ENCODE peak calls at places on chromosomes 7 and 10, in nine cellular contexts. Q is naive thymus-derived CD4-positive, alpha-beta T cell; W is lower lobe of right lung; J is tibial artery; S is SJSA1; U is aorta; M is fibroblast of lung; K is CD4-positive, alpha-beta T cell; Z is AG04450. H is an unnamed sample.

GRCh38 chr7:128733278-128733645 is 5.9 kb upstream of the CALU start:
- DNase-seq in U (no peak), W (no peak), Z (no peak), J (no peak), Q (no peak), S (no peak), K (no peak), M (no peak), H (no peak)

GRCh38 chr10:14549496-14549895 is 218.8 kb upstream of the FRMD4A start:
- DNase-seq in K (no peak), M (peak; percentile 61), S (no peak), Z (no peak), Q (no peak), W (no peak), J (no peak), U (no peak), H (no peak)

GRCh38 chr10:86900955-86901354 is 56.5 kb downstream of the MMRN2 start:
- DNase-seq in S (no peak), W (peak; percentile 62), M (peak; percentile 91), Q (no peak), K (no peak), Z (no peak), J (peak; percentile 60), U (peak; percentile 81), H (peak; percentile 4)

GRCh38 chr7:35754741-35755140 is 46.1 kb upstream of the SEPTIN7 start:
- DNase-seq in W (no peak), S (no peak), J (no peak), Q (no peak), K (no peak), Z (no peak), M (peak; percentile 59), U (no peak), H (no peak)

GRCh38 chr7:123690550-123690949 is 34.9 kb downstream of the LMOD2 start:
- DNase-seq in S (no peak), K (no peak), J (no peak), W (no peak), M (no peak), U (no peak), Q (no peak), Z (no peak), H (no peak)

GRCh38 chr7:21542891-21543527 is at the start of gene DNAH11:
- DNase-seq in M (peak; percentile 35), S (peak; percentile 45), U (peak; percentile 53), Q (no peak), J (no peak), K (no peak), W (peak; percentile 67), Z (no peak), H (peak; percentile 32)

GRCh38 chr10:78806805-78807221 is 262.0 kb upstream of the ZMIZ1 start:
- DNase-seq in J (no peak), Q (no peak), M (no peak), Z (no peak), S (no peak), W (no peak), K (no peak), U (no peak), H (no peak)

GRCh38 chr7:88357794-88358533 is 51.3 kb upstream of the STEAP4 start:
- DNase-seq in M (no peak), S (no peak), W (no peak), Q (no peak), U (no peak), Z (no peak), J (no peak), K (no peak), H (no peak)

GRCh38 chr10:114307731-114308130 is 68.7 kb downstream of the VWA2 start:
- DNase-seq in S (no peak), Z (no peak), Q (no peak), W (no peak), U (no peak), K (no peak), M (no peak), J (no peak), H (no peak)

GRCh38 chr10:24515481-24515880 is 208.2 kb downstream of the ARHGAP21 start:
- DNase-seq in S (no peak), U (no peak), J (no peak), M (no peak), K (no peak), Q (no peak), Z (no peak), W (no peak), H (no peak)

GRCh38 chr10:3961082-3961481 is 176.1 kb upstream of the KLF6 start:
- DNase-seq in J (no peak), U (no peak), M (no peak), Q (peak; percentile 46), S (no peak), Z (no peak), W (no peak), K (no peak), H (no peak)

GRCh38 chr10:64394744-64395143 is 873.5 kb downstream of the REEP3 start:
- DNase-seq in U (no peak), S (no peak), M (peak; percentile 35), Z (peak; percentile 1), K (no peak), W (no peak), Q (no peak), J (no peak), H (no peak)

GRCh38 chr7:27775772-27776171 is 35.8 kb downstream of the TAX1BP1 start:
- DNase-seq in Z (no peak), M (no peak), W (no peak), Q (no peak), S (no peak), U (no peak), J (no peak), K (no peak), H (no peak)

GRCh38 chr10:92240289-92241157 is 50.4 kb downstream of the CPEB3 start:
- DNase-seq in U (peak; percentile 61), Q (peak; percentile 27), J (peak; percentile 60), K (no peak), M (peak; percentile 72), Z (no peak), W (peak; percentile 51), S (peak; percentile 43), H (peak; percentile 18)

GRCh38 chr10:11789294-11789693 is 33.9 kb upstream of the PROSER2 start:
- DNase-seq in U (no peak), Q (no peak), J (no peak), K (no peak), M (no peak), Z (no peak), W (no peak), S (no peak), H (no peak)

GRCh38 chr10:23918839-23919238 is 290.1 kb upstream of the KIAA1217 start:
- DNase-seq in S (no peak), W (no peak), M (no peak), Z (no peak), Q (no peak), U (no peak), J (no peak), K (no peak), H (no peak)

GRCh38 chr7:77839919-77840318 is 41.3 kb downstream of the PHTF2 start:
- DNase-seq in W (no peak), K (no peak), Q (no peak), M (no peak), J (no peak), S (no peak), U (no peak), Z (no peak), H (no peak)

GRCh38 chr10:26805567-26806245 is 55.1 kb downstream of the ABI1 start:
- DNase-seq in Q (no peak), U (no peak), Z (peak; percentile 13), S (no peak), K (no peak), J (no peak), M (peak; percentile 22), W (no peak), H (no peak)

GRCh38 chr10:113266152-113266551 is 286.7 kb upstream of the HABP2 start:
- DNase-seq in Z (no peak), K (no peak), J (no peak), W (no peak), U (no peak), Q (no peak), M (no peak), S (no peak), H (no peak)

GRCh38 chr7:30851651-30852359 is 59.8 kb upstream of the AQP1 start:
- DNase-seq in K (no peak), Q (no peak), J (peak; percentile 78), U (peak; percentile 82), W (no peak), M (peak; percentile 19), Z (no peak), S (no peak), H (no peak)

GRCh38 chr7:111292026-111292430 is 201.1 kb downstream of the LRRN3 start:
- DNase-seq in M (peak; percentile 54), Q (no peak), W (no peak), J (no peak), Z (no peak), S (no peak), U (no peak), K (no peak), H (no peak)
- H3K9me3 ChIP-seq in M (no peaks in the 10 kb centered on the region), Q (no peaks in the 10 kb centered on the region), W (peaks cover 8% of the 10 kb centered on the region), J (no peaks in the 10 kb centered on the region), Z (no peaks in the 10 kb centered on the region), S (no peaks in the 10 kb centered on the region), U (no peaks in the 10 kb centered on the region), K (no peaks in the 10 kb centered on the region), H (no peaks in the 10 kb centered on the region)

DNA sequence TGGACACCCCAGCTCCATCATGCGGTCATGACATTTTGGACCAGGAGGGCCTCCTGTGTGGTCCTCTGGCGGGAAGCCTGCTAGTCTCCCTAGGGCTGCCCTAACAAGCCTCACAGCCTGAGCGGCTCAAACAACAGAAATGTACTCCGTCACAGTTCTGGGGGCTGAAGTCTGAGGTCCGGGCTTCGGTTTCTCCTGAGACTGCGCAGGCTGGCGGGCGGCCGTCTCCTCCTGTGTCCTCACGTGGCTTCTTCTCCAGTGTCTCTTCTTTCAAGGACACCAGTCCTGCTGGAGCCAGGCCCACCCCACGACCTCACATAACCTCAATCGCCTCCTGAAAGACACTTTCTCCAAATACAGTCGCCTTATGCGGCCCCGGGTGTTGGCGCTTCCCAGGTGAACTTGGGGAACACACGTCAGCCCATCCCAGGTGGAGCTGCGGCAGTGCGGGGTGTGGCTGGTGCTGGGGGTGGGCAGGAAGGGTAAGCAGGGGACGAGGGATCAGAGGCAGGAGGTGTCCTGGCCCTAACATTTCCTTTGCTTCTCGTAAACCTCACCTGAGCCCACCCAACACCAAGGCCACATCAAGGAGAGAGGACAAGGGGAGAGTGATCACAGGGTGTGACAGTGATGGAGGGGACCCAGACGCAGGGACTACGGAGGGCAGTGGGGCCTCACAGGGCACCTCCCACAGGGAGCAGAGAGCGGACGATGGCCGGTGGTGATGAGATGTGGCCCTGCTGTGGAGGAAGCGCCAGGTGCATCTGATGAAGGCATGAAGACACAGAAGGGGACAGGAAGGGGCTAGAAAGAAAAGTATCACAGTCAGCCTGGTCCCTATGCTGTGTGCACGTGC is 580.6 kb downstream of the PTPRN2 start:
- DNase-seq in W (no peak), K (no peak), Z (no peak), U (no peak), J (no peak), S (no peak), Q (no peak), M (no peak), H (no peak)
- H3K9me3 ChIP-seq in W (no peaks in the 10 kb centered on the region), K (no peaks in the 10 kb centered on the region), Z (peaks cover 73% of the 10 kb centered on the region), U (no peaks in the 10 kb centered on the region), J (no peaks in the 10 kb centered on the region), S (peaks cover 4% of the 10 kb centered on the region), Q (no peaks in the 10 kb centered on the region), M (no peaks in the 10 kb centered on the region), H (no peaks in the 10 kb centered on the region)

GRCh38 chr7:156092307-156092706 is 280.0 kb upstream of the SHH start:
- DNase-seq in K (no peak), J (no peak), M (no peak), S (no peak), Z (no peak), W (no peak), U (no peak), Q (no peak), H (no peak)
- H3K9me3 ChIP-seq in K (no peaks in the 10 kb centered on the region), J (no peaks in the 10 kb centered on the region), M (no peaks in the 10 kb centered on the region), S (no peaks in the 10 kb centered on the region), Z (peaks cover 66% of the 10 kb centered on the region), W (no peaks in the 10 kb centered on the region), U (no peaks in the 10 kb centered on the region), Q (no peaks in the 10 kb centered on the region), H (no peaks in the 10 kb centered on the region)

GRCh38 chr7:64465551-64465950 is 97.3 kb downstream of the ZNF680 start:
- DNase-seq in Z (no peak), U (no peak), K (no peak), J (no peak), Q (no peak), S (no peak), M (no peak), W (no peak), H (no peak)
- H3K9me3 ChIP-seq in Z (peaks cover 21% of the 10 kb centered on the region), U (no peaks in the 10 kb centered on the region), K (peaks cover 12% of the 10 kb centered on the region), J (no peaks in the 10 kb centered on the region), Q (no peaks in the 10 kb centered on the region), S (peaks cover 8% of the 10 kb centered on the region), M (no peaks in the 10 kb centered on the region), W (peaks cover 18% of the 10 kb centered on the region), H (no peaks in the 10 kb centered on the region)

H was measured in MG63.